ENCODE peak calls at places on chromosomes 6 and 20, in four cellular contexts. L is BJ, H is foreskin fibroblast, Q is mesothelial cell of epicardium. T is an unnamed sample.

GRCh38 chr20:2237059-2237458 is 58.7 kb upstream of the TGM3 start:
- DNase-seq in Q (no peak), L (peak), H (peak), T (no peak)

GRCh38 chr20:41279546-41280225 is 37.8 kb downstream of the ZHX3 start:
- DNase-seq in L (no peak), H (no peak), Q (no peak), T (no peak)

GRCh38 chr6:43608310-43608763 is 20.7 kb downstream of the GTPBP2 start:
- DNase-seq in L (no peak), Q (no peak), H (peak), T (no peak)

GRCh38 chr20:50728486-50728980 is 2.8 kb upstream of the PARD6B start:
- DNase-seq in L (no peak), Q (no peak), H (no peak), T (no peak)

GRCh38 chr6:105901583-105901982 is 184.6 kb upstream of the PRDM1 start:
- DNase-seq in L (no peak), H (no peak), Q (no peak), T (no peak)

GRCh38 chr6:169099411-169100202 is 154.0 kb downstream of the THBS2 start:
- DNase-seq in H (no peak), Q (no peak), L (no peak), T (no peak)

GRCh38 chr6:149929422-149929821 is 6.5 kb upstream of the RAET1G start:
- DNase-seq in Q (no peak), H (no peak), L (no peak), T (no peak)

GRCh38 chr6:163231356-163232014 is 183.0 kb upstream of the QKI start:
- DNase-seq in Q (no peak), L (no peak), H (no peak), T (no peak)

GRCh38 chr6:4970739-4971395 is 33.0 kb downstream of the RPP40 start:
- DNase-seq in H (no peak), Q (no peak), L (no peak), T (no peak)

GRCh38 chr20:54015496-54015895 is 54.9 kb downstream of the BCAS1 start:
- DNase-seq in H (no peak), Q (no peak), L (no peak), T (no peak)

GRCh38 chr6:164928041-164928321 is 381.4 kb downstream of the C6orf118 start:
- DNase-seq in Q (no peak), L (no peak), H (no peak), T (no peak)

GRCh38 chr6:164927288-164928040 is 381.9 kb downstream of the C6orf118 start:
- DNase-seq in L (no peak), H (peak), Q (peak), T (peak)

GRCh38 chr6:164925681-164926530 is 383.5 kb downstream of the C6orf118 start:
- DNase-seq in Q (no peak), H (no peak), L (no peak), T (no peak)

GRCh38 chr6:164928366-164929154 is 380.8 kb downstream of the C6orf118 start:
- DNase-seq in L (no peak), Q (no peak), H (no peak), T (no peak)

GRCh38 chr6:164926686-164927085 is 382.7 kb downstream of the C6orf118 start:
- DNase-seq in H (no peak), Q (no peak), L (no peak), T (no peak)
- TF ChIP-seq CTCF in H (no peak), Q (no peak), L (no peak), T (no peak)

DNA sequence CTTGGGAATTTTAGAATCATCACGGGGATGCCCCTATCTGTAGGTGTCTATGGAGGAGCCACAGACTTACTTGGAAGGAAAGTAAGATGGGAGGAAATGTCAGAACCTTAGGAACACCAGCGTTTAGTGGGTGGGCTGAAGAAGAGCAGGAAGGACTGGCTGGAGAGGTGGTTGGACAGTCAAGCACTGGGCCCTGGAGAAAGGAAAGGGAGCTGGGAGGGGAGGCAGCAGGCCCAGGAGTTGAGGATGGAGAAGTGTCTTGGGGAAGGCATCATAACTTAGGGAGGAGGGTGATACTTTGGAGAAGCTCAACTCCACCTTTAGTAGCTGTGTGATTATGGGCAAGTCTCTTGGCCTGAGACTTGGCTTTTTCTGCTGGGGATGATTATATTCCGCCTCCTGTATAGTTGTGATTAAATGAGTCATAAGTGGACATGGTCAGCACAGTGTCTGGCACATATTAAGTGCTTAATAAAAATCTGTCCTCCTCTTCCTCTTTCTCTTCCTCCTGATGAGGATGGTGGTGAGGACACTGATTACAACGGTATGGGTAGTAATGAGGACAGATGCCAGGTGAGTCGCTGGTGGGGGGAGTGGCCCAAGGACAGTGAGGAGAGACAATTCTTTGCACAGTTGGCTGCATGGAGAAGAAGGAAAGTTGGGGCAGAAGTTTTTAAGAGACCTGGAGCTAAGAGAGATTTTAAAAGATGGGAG is 125.7 kb downstream of the TOX2 start:
- DNase-seq in Q (no peak), H (no peak), L (no peak), T (no peak)
- TF ChIP-seq CTCF in Q (no peak), H (no peak), L (no peak), T (no peak)

DNA sequence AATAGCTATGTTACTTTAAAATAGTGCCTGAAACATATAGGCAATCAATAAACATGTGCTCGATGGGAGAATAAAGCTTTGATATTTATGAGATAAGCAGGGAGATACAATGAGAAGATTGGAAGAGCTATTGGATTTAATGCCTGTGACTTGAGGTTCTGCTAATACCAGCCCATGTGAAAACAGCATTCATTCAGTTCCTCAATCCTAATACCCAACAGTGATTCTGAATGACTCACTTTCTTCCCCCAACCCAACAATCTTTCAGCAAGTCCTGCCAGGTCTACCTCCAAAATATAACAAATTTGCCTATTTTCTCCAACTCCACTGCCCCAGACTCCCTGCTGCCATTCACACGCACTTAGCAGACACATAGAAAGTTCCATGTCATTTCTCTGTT is 26.6 kb upstream of the KLHL31 start:
- DNase-seq in L (no peak), Q (no peak), H (no peak), T (no peak)
- TF ChIP-seq CTCF in L (no peak), Q (no peak), H (no peak), T (no peak)

DNA sequence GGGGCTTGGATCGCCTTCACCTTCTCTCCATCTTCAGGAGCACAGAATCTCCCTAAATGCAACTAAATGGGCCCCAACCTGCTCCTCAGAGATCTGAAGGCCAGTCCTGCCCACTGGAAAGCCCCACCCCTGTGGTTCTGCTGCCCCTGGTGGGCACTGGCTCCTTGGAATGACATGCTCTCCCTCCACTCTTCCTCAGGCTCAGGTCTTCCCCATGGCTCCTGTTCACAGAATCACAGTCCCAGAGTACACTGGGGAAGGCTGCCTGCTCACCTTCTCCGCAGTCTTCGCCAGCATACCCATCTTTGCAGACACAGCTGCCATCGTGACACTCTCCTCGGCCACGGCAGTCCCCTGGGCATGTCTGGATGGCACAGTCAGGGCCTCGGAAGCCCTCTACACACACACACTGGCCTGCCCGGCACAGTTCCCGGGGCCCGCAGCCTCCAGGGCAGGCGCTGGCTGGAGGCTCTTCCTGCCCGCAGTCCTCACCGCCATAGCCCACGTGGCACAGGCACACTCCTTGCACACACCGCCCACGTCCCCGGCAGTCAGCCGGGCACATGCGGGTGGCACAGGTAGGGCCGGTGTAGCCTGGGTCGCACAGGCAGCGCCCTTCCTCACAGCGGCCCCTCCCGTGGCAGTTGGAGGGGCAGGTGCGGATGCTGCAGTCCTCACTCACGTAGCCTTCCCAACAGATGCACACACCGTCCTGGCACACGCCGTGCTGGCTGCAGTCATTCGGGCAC is 13.6 kb downstream of the TNXB start:
- DNase-seq in L (no peak), H (no peak), Q (no peak), T (no peak)
- TF ChIP-seq CTCF in L (peak), H (no peak), Q (no peak), T (no peak)

DNA sequence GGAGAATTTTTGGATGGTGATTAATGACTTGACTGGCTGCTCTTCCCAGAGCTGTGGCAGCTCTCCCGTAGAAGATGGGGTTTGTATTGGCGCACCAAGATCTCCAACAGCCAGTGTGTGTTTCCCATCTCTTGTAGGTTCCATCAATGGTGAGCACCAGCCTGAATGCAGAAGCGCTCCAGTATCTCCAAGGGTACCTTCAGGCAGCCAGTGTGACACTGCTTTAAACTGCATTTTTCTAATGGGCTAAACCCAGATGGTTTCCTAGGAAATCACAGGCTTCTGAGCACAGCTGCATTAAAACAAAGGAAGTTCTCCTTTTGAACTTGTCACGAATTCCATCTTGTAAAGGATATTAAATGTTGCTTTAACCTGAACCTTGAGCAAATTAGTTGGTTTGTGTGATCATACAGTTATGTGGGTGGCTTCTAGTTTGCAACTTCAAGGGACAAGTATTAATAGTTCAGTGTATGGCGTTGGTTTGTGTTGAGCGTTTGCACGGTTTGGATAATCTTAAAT is 50.2 kb downstream of the CSE1L start:
- DNase-seq in H (no peak), L (no peak), Q (no peak), T (no peak)
- TF ChIP-seq CTCF in H (no peak), L (no peak), Q (no peak), T (no peak)

GRCh38 chr6:33820243-33820642 is 16.4 kb upstream of the MLN start:
- DNase-seq in L (no peak), H (no peak), Q (no peak), T (no peak)

GRCh38 chr6:33824461-33825154 is 20.8 kb upstream of the MLN start:
- DNase-seq in Q (no peak), H (no peak), L (no peak), T (no peak)

GRCh38 chr6:33820784-33821183 is 17.0 kb upstream of the MLN start:
- DNase-seq in H (no peak), Q (no peak), L (no peak), T (no peak)

GRCh38 chr6:33823806-33824205 is 20.0 kb upstream of the MLN start:
- DNase-seq in Q (no peak), L (no peak), H (no peak), T (no peak)

GRCh38 chr6:33822575-33823395 is 19.0 kb upstream of the MLN start:
- DNase-seq in Q (no peak), H (no peak), L (no peak), T (no peak)
- TF ChIP-seq CTCF in Q (no peak), H (peak), L (peak), T (peak)

DNA sequence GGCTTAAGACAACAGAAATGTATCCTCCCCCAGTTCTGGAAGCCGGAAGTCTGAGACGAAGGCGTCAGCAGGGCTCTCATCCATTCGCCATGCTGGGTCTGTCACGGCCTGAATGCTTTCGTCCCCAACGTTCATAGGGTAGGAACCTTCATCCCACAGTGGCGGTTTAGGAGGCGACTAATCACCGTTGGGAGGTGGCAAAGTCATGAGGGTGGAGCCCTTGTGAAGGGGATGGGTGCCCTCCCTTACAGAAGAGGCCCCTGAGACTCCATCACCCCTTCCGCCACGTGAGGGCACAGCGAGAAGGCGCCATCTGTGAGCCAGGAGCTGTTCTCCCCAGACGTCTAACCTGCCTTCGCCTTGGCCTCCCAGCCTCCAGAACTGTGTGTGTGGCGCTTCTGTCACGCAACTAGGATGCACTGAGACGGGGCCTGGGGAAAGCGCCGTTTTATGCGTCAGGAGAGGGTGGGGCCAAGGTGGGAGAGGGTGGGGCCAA is 250.4 kb downstream of the TTLL2 start:
- DNase-seq in L (no peak), Q (no peak), H (no peak), T (no peak)
- TF ChIP-seq CTCF in L (no peak), Q (no peak), H (no peak), T (no peak)

GRCh38 chr6:1552296-1552761 is 57.4 kb upstream of the FOXC1 start:
- DNase-seq in Q (no peak), L (no peak), H (peak), T (no peak)
- TF ChIP-seq CTCF in Q (no peak), L (peak), H (peak), T (peak)